ENCODE peak calls at places on chromosomes 16 and 17, in nine cellular contexts. G is body of pancreas, C is ovary, J is choroid plexus epithelial cell, R is dorsolateral prefrontal cortex, Y is heart right ventricle, F is fibroblast of the aortic adventitia, P is ascending aorta, W is neural progenitor cell. T is an unnamed sample.

GRCh38 chr16:47143677-47144558 is at the start of gene NETO2:
- DNase-seq in G (peak), R (peak), Y (peak), P (peak), F (peak), C (peak), W (peak), J (peak), T (no peak)

GRCh38 chr16:17839272-17839671 is 368.5 kb upstream of the XYLT1 start:
- DNase-seq in R (no peak), G (no peak), Y (no peak), J (no peak), F (peak), P (no peak), W (no peak), C (no peak), T (no peak)

GRCh38 chr17:78544876-78545755 is 32.1 kb downstream of the DNAH17 start:
- DNase-seq in F (no peak), G (no peak), C (no peak), W (no peak), J (no peak), P (no peak), R (no peak), Y (no peak), T (no peak)

GRCh38 chr17:81959362-81960129 is 1.4 kb downstream of the NOTUM start:
- DNase-seq in P (peak), C (peak), Y (peak), J (peak), F (peak), W (peak), G (peak), R (peak), T (no peak)

GRCh38 chr17:17709815-17710321 is 28.6 kb downstream of the RAI1 start:
- DNase-seq in J (no peak), Y (no peak), F (no peak), W (no peak), P (no peak), R (no peak), G (no peak), C (no peak), T (no peak)

GRCh38 chr16:19210175-19210924 is 42.3 kb downstream of the SYT17 start:
- DNase-seq in F (no peak), C (no peak), R (no peak), P (no peak), G (no peak), J (peak), Y (no peak), W (no peak), T (no peak)

GRCh38 chr17:73068322-73069153 is 23.9 kb downstream of the SLC39A11 start:
- DNase-seq in J (peak), F (peak), C (no peak), W (no peak), Y (no peak), R (no peak), P (no peak), G (peak), T (peak)

GRCh38 chr17:82108038-82108998 is 10.3 kb upstream of the FASN start:
- DNase-seq in R (no peak), C (peak), P (no peak), F (no peak), W (no peak), G (no peak), J (peak), Y (no peak), T (no peak)

GRCh38 chr17:68182940-68183551 is 64.8 kb upstream of the AMZ2 start:
- DNase-seq in P (no peak), Y (no peak), R (no peak), W (no peak), C (no peak), J (no peak), F (no peak), G (no peak), T (no peak)

GRCh38 chr17:14813649-14814048 is 451.5 kb downstream of the PMP22 start:
- DNase-seq in J (peak), Y (peak), G (no peak), R (no peak), W (peak), P (no peak), F (peak), C (no peak), T (no peak)

GRCh38 chr16:87119168-87119567 is 198.0 kb downstream of the C16orf95 start:
- DNase-seq in W (no peak), R (no peak), P (no peak), C (no peak), J (no peak), F (no peak), Y (no peak), G (no peak), T (no peak)

GRCh38 chr17:76884995-76885896 is 17.0 kb downstream of the MGAT5B start:
- DNase-seq in J (no peak), F (no peak), P (no peak), C (no peak), Y (no peak), R (no peak), W (no peak), G (no peak), T (no peak)

GRCh38 chr16:54418903-54419302 is 132.3 kb upstream of the IRX3 start:
- DNase-seq in P (no peak), W (no peak), R (no peak), Y (no peak), G (no peak), C (no peak), F (no peak), J (no peak), T (no peak)

GRCh38 chr17:143785-144281 is 6.5 kb downstream of the SCGB1C2 start:
- DNase-seq in Y (peak), J (peak), R (peak), F (peak), W (peak), G (peak), C (peak), P (peak), T (no peak)

GRCh38 chr17:21381076-21381706 is 5.0 kb downstream of the KCNJ12 start:
- DNase-seq in G (peak), W (no peak), Y (no peak), R (no peak), P (no peak), C (no peak), J (no peak), F (no peak), T (no peak)

GRCh38 chr16:50208460-50208931 is 55.4 kb downstream of the TENT4B start:
- DNase-seq in P (no peak), C (no peak), Y (no peak), F (no peak), G (no peak), R (no peak), J (peak), W (no peak), T (no peak)

GRCh38 chr17:19311016-19311415 is 51.5 kb downstream of the B9D1 start:
- DNase-seq in R (no peak), F (no peak), P (no peak), Y (no peak), C (no peak), G (no peak), J (no peak), W (no peak), T (no peak)

GRCh38 chr17:42895185-42895555 is 5.4 kb upstream of the G6PC1 start:
- DNase-seq in F (peak), C (peak), P (peak), R (no peak), W (no peak), G (peak), J (peak), Y (peak), T (peak)

GRCh38 chr17:42403150-42403549 is 14.9 kb upstream of the STAT3 start:
- DNase-seq in Y (no peak), W (peak), P (no peak), J (no peak), G (no peak), R (no peak), F (no peak), C (no peak), T (no peak)

GRCh38 chr16:27698266-27698665 is 148.3 kb downstream of the KATNIP start:
- DNase-seq in G (no peak), R (no peak), F (no peak), J (peak), W (peak), Y (no peak), P (peak), C (no peak), T (no peak)

GRCh38 chr17:75632863-75633483 is at the start of gene SMIM5:
- DNase-seq in P (peak), C (peak), Y (peak), J (peak), W (peak), F (peak), G (peak), R (peak), T (peak)

GRCh38 chr16:74775255-74775654 is 635 bp upstream of the FA2H start:
- DNase-seq in J (no peak), G (no peak), W (no peak), Y (no peak), F (no peak), R (no peak), C (no peak), P (no peak), T (no peak)

GRCh38 chr17:75515229-75515522 is 161 bp downstream of the CASKIN2 start:
- DNase-seq in G (no peak), W (no peak), C (no peak), J (no peak), P (no peak), Y (no peak), R (no peak), F (no peak), T (no peak)

GRCh38 chr17:64622931-64623654 is 39.0 kb downstream of the SMURF2 start:
- DNase-seq in P (no peak), C (no peak), F (peak), Y (no peak), R (no peak), J (peak), G (no peak), W (no peak), T (peak)

GRCh38 chr17:68424861-68425260 is 32.4 kb downstream of the WIPI1 start:
- DNase-seq in R (no peak), J (no peak), P (no peak), W (peak), Y (no peak), F (no peak), G (no peak), C (no peak), T (no peak)

GRCh38 chr17:19327039-19327776 is 35.3 kb downstream of the B9D1 start:
- DNase-seq in F (peak), C (no peak), G (no peak), W (no peak), J (peak), Y (no peak), P (no peak), R (no peak), T (peak)

GRCh38 chr17:31329221-31329620 is 7.8 kb upstream of the EVI2A start:
- DNase-seq in C (no peak), F (no peak), R (no peak), G (no peak), W (no peak), J (peak), P (no peak), Y (no peak), T (no peak)

GRCh38 chr17:57985675-57985974 is 2.4 kb downstream of the VEZF1 start:
- DNase-seq in Y (no peak), G (no peak), R (no peak), W (no peak), J (peak), F (peak), C (no peak), P (no peak), T (no peak)

GRCh38 chr16:50954469-50954868 is 196.6 kb downstream of the SALL1 start:
- DNase-seq in W (no peak), P (no peak), J (no peak), F (no peak), G (no peak), Y (no peak), R (no peak), C (no peak), T (no peak)

GRCh38 chr17:8696456-8696855 is 48.2 kb downstream of the CCDC42 start:
- DNase-seq in C (no peak), R (no peak), Y (no peak), J (no peak), P (peak), F (no peak), G (no peak), W (no peak), T (no peak)
- TF ChIP-seq CTCF in C (no peak), R (no peak), Y (no peak), J (no peak), P (no peak), F (no peak), G (no peak), W (no peak), T (no peak)

DNA sequence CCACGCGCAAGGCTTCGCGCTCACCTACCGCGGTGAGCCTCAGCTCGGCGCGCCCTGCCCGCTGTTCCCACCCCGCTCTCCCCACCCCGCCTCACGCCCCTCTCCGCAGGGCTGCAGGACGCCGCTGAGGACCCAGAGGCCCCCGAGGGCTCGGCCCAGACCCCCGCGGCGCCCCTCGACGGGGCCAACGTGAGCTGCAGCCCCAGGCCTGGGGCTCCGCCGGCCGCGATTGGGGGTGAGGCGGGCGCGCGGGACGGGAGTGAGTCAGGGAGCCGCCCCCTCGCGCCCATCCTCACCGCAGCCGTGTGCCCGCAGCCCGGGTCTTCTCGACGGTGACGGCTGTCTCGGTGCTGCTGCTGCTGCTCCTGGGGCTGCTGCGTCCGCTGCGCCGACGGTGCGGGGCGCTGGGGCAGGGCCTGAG is 1.9 kb upstream of the PAQR4 start:
- DNase-seq in Y (no peak), R (no peak), P (no peak), J (no peak), W (no peak), G (no peak), C (peak), F (no peak), T (no peak)
- H3K4me3 ChIP-seq in Y (peak), R (no peak), P (peak), J (no peak), W (no peak), G (no peak), C (no peak), F (no peak), T (no peak)

GRCh38 chr16:62208934-62209333 is 172.7 kb upstream of the CDH8 start:
- DNase-seq in W (no peak), F (no peak), Y (no peak), G (no peak), C (no peak), J (no peak), P (no peak), R (no peak), T (no peak)

GRCh38 chr16:62201911-62202310 is 165.7 kb upstream of the CDH8 start:
- DNase-seq in C (no peak), F (no peak), Y (no peak), P (no peak), W (no peak), G (no peak), R (no peak), J (no peak), T (no peak)

DNA sequence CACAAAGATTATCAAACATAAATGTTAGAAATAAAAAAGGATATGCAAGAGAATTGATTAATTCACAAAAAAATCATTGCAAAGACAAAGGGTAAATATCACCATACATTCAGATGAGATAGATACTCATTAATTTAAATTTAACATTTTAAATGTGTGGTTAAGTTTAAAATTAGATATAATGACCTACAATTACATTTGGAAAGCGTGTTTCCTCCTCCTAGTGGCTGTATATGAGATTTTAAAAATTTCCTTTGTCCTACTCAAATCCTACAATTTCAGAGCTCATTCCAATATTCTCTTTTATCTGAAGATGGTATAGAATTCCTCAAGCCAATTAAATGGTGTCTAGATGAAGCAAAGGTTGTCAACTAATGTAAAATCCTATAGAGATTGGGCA is 169.2 kb upstream of the CDH8 start:
- DNase-seq in F (no peak), W (no peak), J (no peak), Y (no peak), C (no peak), G (no peak), P (no peak), R (no peak), T (no peak)
- TF ChIP-seq CTCF in F (no peak), W (peak), J (no peak), Y (no peak), C (no peak), G (no peak), P (no peak), R (no peak), T (no peak)

DNA sequence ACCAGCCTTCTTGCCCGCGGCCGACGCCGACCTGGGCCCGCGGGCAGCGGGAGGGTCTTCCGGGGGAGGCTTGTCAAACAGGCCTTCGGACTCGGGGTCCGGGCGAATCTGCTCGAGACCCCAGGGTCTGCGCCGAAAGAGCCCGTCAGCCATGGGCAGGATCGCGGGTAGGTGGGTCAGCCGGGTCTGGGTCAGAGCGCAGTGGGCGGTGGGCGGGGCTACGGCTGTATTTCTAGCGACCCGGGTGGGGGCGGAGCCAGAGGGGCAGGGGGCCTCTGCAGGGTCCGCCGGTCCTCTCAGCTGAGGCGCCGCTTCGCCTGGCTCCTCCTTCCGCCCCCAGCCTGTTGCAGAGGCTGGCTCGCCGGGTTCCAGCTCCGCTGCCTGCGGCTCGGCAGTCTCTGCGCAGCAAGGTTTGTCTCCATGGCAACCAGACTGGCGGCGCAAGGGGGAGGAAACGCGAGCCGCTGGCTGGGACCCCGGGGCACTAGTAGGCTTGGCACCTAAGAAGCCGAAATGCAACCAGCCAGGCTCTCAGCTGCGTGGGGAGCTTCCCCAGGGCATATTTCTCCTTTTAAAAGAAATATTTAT is 14.5 kb downstream of the MIS12 start:
- DNase-seq in Y (peak), J (peak), P (peak), F (peak), C (peak), W (peak), G (peak), R (peak), T (peak)
- H3K4me3 ChIP-seq in Y (peak), J (peak), P (peak), F (peak), C (peak), W (peak), G (no peak), R (peak), T (peak)

DNA sequence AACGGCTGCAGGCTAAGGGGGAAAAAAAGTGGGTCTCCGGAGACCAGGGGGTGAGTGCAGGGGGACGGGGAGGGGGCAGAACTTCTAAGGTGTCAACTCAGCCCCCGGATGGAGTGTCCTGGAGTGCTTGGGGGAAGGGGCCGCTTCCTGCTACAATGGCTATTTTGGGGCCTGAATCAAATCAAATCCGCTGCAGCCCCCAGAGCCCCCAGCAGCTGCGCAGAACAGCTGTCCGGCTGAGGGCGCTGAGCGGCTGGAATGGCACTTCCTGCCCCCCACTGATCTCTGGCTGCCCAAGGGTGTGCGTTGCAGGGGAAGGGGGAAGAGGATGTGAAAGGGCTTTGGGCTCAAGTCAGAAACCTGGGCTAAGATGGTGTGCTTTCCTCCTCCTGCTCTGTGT is 24.2 kb upstream of the PHB1 start:
- DNase-seq in W (peak), F (no peak), R (no peak), J (peak), P (no peak), G (no peak), C (no peak), Y (no peak), T (no peak)
- TF ChIP-seq CTCF in W (peak), F (no peak), R (no peak), J (peak), P (no peak), G (no peak), C (no peak), Y (no peak), T (no peak)

GRCh38 chr17:44384823-44385286 is 4.6 kb downstream of the ITGA2B start:
- DNase-seq in J (no peak), W (no peak), G (no peak), F (no peak), P (no peak), Y (no peak), R (no peak), C (no peak), T (no peak)

GRCh38 chr17:44383363-44383762 is 6.1 kb downstream of the ITGA2B start:
- DNase-seq in C (no peak), R (no peak), Y (no peak), W (no peak), J (no peak), G (no peak), P (no peak), F (no peak), T (no peak)

GRCh38 chr17:44383861-44384260 is 5.6 kb downstream of the ITGA2B start:
- DNase-seq in J (no peak), G (no peak), Y (no peak), W (no peak), F (no peak), C (no peak), R (no peak), P (no peak), T (no peak)

GRCh38 chr17:44385287-44386181 is 3.9 kb downstream of the ITGA2B start:
- DNase-seq in J (peak), G (peak), R (peak), P (peak), C (peak), W (peak), F (peak), Y (peak), T (peak)

GRCh38 chr17:44384281-44384822 is 5.1 kb downstream of the ITGA2B start:
- DNase-seq in F (no peak), P (no peak), Y (no peak), J (no peak), G (no peak), R (no peak), W (peak), C (no peak), T (no peak)
- H3K4me3 ChIP-seq in F (no peak), P (peak), Y (peak), J (no peak), G (no peak), R (no peak), W (peak), C (peak), T (no peak)

GRCh38 chr16:4656695-4657686 is 32.4 kb downstream of the MGRN1 start:
- DNase-seq in W (no peak), C (no peak), G (no peak), P (no peak), J (no peak), Y (no peak), R (no peak), F (no peak), T (no peak)

GRCh38 chr16:4659363-4660353 is 33.7 kb upstream of the NUDT16L1 start:
- DNase-seq in J (no peak), Y (no peak), W (no peak), P (no peak), F (peak), C (no peak), G (no peak), R (no peak), T (no peak)

GRCh38 chr16:4661661-4662060 is 31.7 kb upstream of the NUDT16L1 start:
- DNase-seq in P (no peak), F (no peak), J (no peak), R (peak), G (no peak), W (no peak), C (no peak), Y (no peak), T (no peak)

GRCh38 chr16:4663756-4664465 is 29.5 kb upstream of the NUDT16L1 start:
- DNase-seq in F (no peak), G (no peak), R (no peak), P (no peak), J (peak), W (no peak), C (no peak), Y (no peak), T (no peak)

DNA sequence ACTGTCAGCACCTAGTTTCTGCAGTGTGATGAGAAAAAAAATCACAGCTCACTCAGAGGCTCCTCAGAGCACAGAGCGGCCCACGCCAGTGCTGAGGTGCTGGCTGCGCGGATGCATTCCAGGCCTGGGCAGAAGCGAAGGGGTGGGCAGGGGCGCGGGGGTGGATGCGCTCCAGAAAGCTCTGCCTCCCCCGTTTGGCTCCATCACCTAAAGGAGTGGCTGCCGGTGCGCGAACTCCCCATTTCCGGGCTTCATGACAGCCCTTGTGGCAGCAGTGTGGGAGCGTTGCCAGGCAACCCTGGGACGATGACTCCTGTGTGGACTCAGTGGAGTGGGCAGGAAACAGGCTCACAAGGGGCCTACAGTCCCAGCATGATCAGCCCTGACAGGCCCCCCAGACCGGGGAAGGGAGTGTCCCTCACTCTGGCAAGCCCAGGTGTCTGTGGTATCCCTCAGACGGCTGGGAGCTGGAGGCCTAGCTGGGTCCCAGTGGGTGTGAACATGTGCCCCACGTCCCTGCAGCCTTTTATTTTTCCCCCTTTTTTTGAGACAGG is 32.8 kb upstream of the NUDT16L1 start:
- DNase-seq in C (no peak), F (peak), W (no peak), G (peak), Y (peak), R (peak), P (no peak), J (peak), T (no peak)
- TF ChIP-seq CTCF in C (no peak), F (no peak), W (no peak), G (no peak), Y (no peak), R (no peak), P (no peak), J (no peak), T (no peak)